ENCODE peak calls at places on chromosomes 4 and X, in eight cellular contexts. A is NCI-H146; Q is B cell; Y is AG10803; F is BJ; V is stimulated activated CD4-positive, alpha-beta T cell treated with anti-CD3 and anti-CD28 coated beads, Interleukin-12 subunit alpha, Interleukin-12 subunit beta, amount 100 ng/mL, for 48 hours; C is lung; W is NCI-H1694 treated with DMSO at 0.1 percent for 48 hours. D is an unnamed sample.

GRCh38 chr4:100284302-100284701 is 94.0 kb upstream of the DDIT4L start:
- DNase-seq in A (no peak), Q (no peak), Y (no peak), F (no peak), V (no peak), C (no peak), W (no peak), D (no peak)

GRCh38 chr4:182292657-182293056 is 49.5 kb downstream of the TENM3 start:
- DNase-seq in A (no peak), Q (no peak), Y (no peak), F (no peak), V (no peak), C (no peak), W (no peak), D (no peak)

GRCh38 chrX:8851487-8851886 is 50.3 kb upstream of the FAM9A start:
- DNase-seq in A (no peak), Q (no peak), Y (no peak), F (no peak), V (no peak), C (no peak), W (no peak), D (no peak)

GRCh38 chr4:28759064-28759463 is 1898.4 kb downstream of the STIM2 start:
- DNase-seq in A (no peak), Q (no peak), Y (no peak), F (no peak), V (no peak), C (no peak), W (no peak), D (no peak)

GRCh38 chrX:9921407-9921806 is 45.8 kb upstream of the CLDN34 start:
- DNase-seq in A (no peak), Q (no peak), Y (no peak), F (no peak), V (no peak), C (no peak), W (no peak), D (no peak)

GRCh38 chrX:13048265-13048664 is 3.8 kb upstream of the FAM9C start:
- DNase-seq in A (no peak), Q (no peak), Y (no peak), F (no peak), V (no peak), C (no peak), W (peak), D (no peak)

GRCh38 chr4:164169591-164169990 is 584.3 kb upstream of the SMIM31 start:
- DNase-seq in A (no peak), Q (no peak), Y (no peak), F (no peak), V (no peak), C (no peak), W (no peak), D (no peak)

GRCh38 chr4:144574004-144574403 is 72.0 kb upstream of the HHIP start:
- DNase-seq in A (no peak), Q (peak), Y (no peak), F (no peak), V (no peak), C (no peak), W (no peak), D (no peak)